ENCODE peak calls at places on chromosomes 2 and 18, in nine cellular contexts. C is mucosa of gallbladder; D is germinal center; M is nephron progenitor cell; H is T1000; K is Peyer's patch; S is fibroblast of mammary gland; Z is NCI-H2029; R is stimulated activated CD4-positive, alpha-beta T cell treated with anti-CD3 and anti-CD28 coated beads, TNF-alpha, amount 100 ng/mL, for 1 hour. O is an unnamed sample.

GRCh38 chr18:79511671-79512301 is 116.1 kb downstream of the NFATC1 start:
- DNase-seq in C (no peak), D (no peak), M (no peak), H (no peak), K (peak; percentile 42), S (no peak), Z (no peak), R (no peak), O (no peak)

GRCh38 chr18:9095297-9096012 is 7.0 kb upstream of the NDUFV2 start:
- DNase-seq in C (no peak), D (peak; percentile 50), M (no peak), H (no peak), K (no peak), S (no peak), Z (no peak), R (no peak), O (peak; percentile 8)

GRCh38 chr2:173667014-173667413 is 298.2 kb downstream of the SP3 start:
- DNase-seq in C (no peak), D (no peak), M (no peak), H (no peak), K (no peak), S (no peak), Z (no peak), R (no peak), O (no peak)

GRCh38 chr2:65661980-65662653 is 229.7 kb upstream of the SPRED2 start:
- DNase-seq in C (no peak), D (no peak), M (peak; percentile 9), H (peak; percentile 11), K (no peak), S (peak; percentile 31), Z (no peak), R (no peak), O (no peak)

GRCh38 chr18:58694221-58694620 is 23.0 kb downstream of the MALT1 start:
- DNase-seq in C (no peak), D (no peak), M (no peak), H (no peak), K (no peak), S (no peak), Z (no peak), R (no peak), O (no peak)

GRCh38 chr2:111200333-111200879 is 79.7 kb downstream of the BCL2L11 start:
- DNase-seq in C (no peak), D (no peak), M (no peak), H (no peak), K (no peak), S (no peak), Z (peak; percentile 10), R (no peak), O (no peak)

GRCh38 chr2:70089220-70089945 is 2.1 kb downstream of the PCBP1 start:
- DNase-seq in C (no peak), D (no peak), M (peak; percentile 21), H (no peak), K (peak; percentile 48), S (peak; percentile 20), Z (peak; percentile 92), R (peak; percentile 32), O (no peak)

GRCh38 chr2:228938629-228939028 is 332.5 kb downstream of the PID1 start:
- DNase-seq in C (no peak), D (no peak), M (no peak), H (no peak), K (no peak), S (peak; percentile 53), Z (no peak), R (no peak), O (no peak)

GRCh38 chr18:31500161-31500688 is 2.2 kb downstream of the DSG2 start:
- DNase-seq in C (no peak), D (no peak), M (peak; percentile 18), H (no peak), K (no peak), S (no peak), Z (no peak), R (no peak), O (no peak)

GRCh38 chr2:69291004-69291650 is 95.9 kb downstream of the GFPT1 start:
- DNase-seq in C (no peak), D (no peak), M (no peak), H (no peak), K (no peak), S (peak; percentile 81), Z (no peak), R (no peak), O (no peak)

GRCh38 chr18:63339920-63340484 is 20.4 kb upstream of the BCL2 start:
- DNase-seq in C (no peak), D (no peak), M (peak; percentile 57), H (no peak), K (no peak), S (peak; percentile 58), Z (no peak), R (peak; percentile 19), O (no peak)

GRCh38 chr2:98458207-98458606 is 13.5 kb downstream of the INPP4A start:
- DNase-seq in C (no peak), D (no peak), M (no peak), H (no peak), K (no peak), S (peak; percentile 62), Z (no peak), R (no peak), O (no peak)

GRCh38 chr2:122706757-122707223 is 951.3 kb downstream of the TSN start:
- DNase-seq in C (no peak), D (no peak), M (no peak), H (peak; percentile 11), K (no peak), S (no peak), Z (no peak), R (no peak), O (no peak)

GRCh38 chr2:12303181-12304030 is 413.3 kb upstream of the TRIB2 start:
- DNase-seq in C (no peak), D (no peak), M (no peak), H (peak; percentile 59), K (no peak), S (peak; percentile 96), Z (no peak), R (no peak), O (no peak)

GRCh38 chr2:23940976-23941605 is 828 bp downstream of the UBXN2A start:
- DNase-seq in C (no peak), D (no peak), M (no peak), H (no peak), K (no peak), S (peak; percentile 39), Z (no peak), R (no peak), O (no peak)

GRCh38 chr2:240881913-240882312 is 13.3 kb downstream of the AGXT start:
- DNase-seq in C (no peak), D (no peak), M (no peak), H (no peak), K (no peak), S (no peak), Z (peak; percentile 37), R (no peak), O (no peak)

GRCh38 chr2:55862269-55862668 is 61.3 kb downstream of the EFEMP1 start:
- DNase-seq in C (no peak), D (no peak), M (no peak), H (no peak), K (no peak), S (peak; percentile 98), Z (no peak), R (no peak), O (no peak)

GRCh38 chr2:144083211-144083610 is 436.7 kb downstream of the ZEB2 start:
- DNase-seq in C (no peak), D (no peak), M (no peak), H (peak; percentile 38), K (no peak), S (peak; percentile 86), Z (no peak), R (no peak), O (no peak)

GRCh38 chr18:60693426-60693825 is 320.9 kb upstream of the MC4R start:
- DNase-seq in C (no peak), D (no peak), M (no peak), H (no peak), K (no peak), S (peak; percentile 2), Z (no peak), R (no peak), O (no peak)

GRCh38 chr2:197559656-197560055 is 43.8 kb downstream of the MOB4 start:
- DNase-seq in C (no peak), D (no peak), M (no peak), H (no peak), K (no peak), S (no peak), Z (no peak), R (no peak), O (no peak)

GRCh38 chr2:120552800-120553471 is 182.7 kb upstream of the GLI2 start:
- DNase-seq in C (peak; percentile 89), D (peak; percentile 42), M (peak; percentile 82), H (no peak), K (peak; percentile 80), S (peak; percentile 80), Z (peak; percentile 82), R (no peak), O (no peak)

GRCh38 chr2:220586980-220587549 is 959.6 kb downstream of the SLC4A3 start:
- DNase-seq in C (no peak), D (no peak), M (no peak), H (no peak), K (no peak), S (no peak), Z (no peak), R (no peak), O (no peak)

GRCh38 chr2:102094917-102095316 is 47.6 kb upstream of the IL1R1 start:
- DNase-seq in C (no peak), D (no peak), M (no peak), H (peak; percentile 30), K (no peak), S (peak; percentile 98), Z (no peak), R (no peak), O (no peak)

GRCh38 chr18:54150226-54150625 is 74.2 kb downstream of the MBD2 start:
- DNase-seq in C (no peak), D (no peak), M (no peak), H (no peak), K (no peak), S (no peak), Z (no peak), R (no peak), O (no peak)

GRCh38 chr2:46865181-46865970 is 50.2 kb downstream of the MCFD2 start:
- DNase-seq in C (no peak), D (no peak), M (no peak), H (no peak), K (no peak), S (no peak), Z (no peak), R (no peak), O (no peak)

GRCh38 chr2:135875491-135876065 is 665 bp downstream of the MCM6 start:
- DNase-seq in C (peak; percentile 45), D (peak; percentile 76), M (peak; percentile 64), H (peak; percentile 37), K (peak; percentile 73), S (peak; percentile 67), Z (peak; percentile 17), R (peak; percentile 57), O (peak; percentile 60)

O was measured in activated CD4-positive, CD25-positive, alpha-beta regulatory T cell.